ENCODE peak calls at places on chromosomes 5 and 9, in nine cellular contexts. One of them, this sample, is unnamed.

GRCh38 chr9:97041898-97042297 is 3.0 kb upstream of the CTSV start:
- DNase-seq in endothelial cell of umbilical vein: no peak
- DNase-seq in adrenal gland: no peak
- DNase-seq in heart left ventricle: no peak
- DNase-seq in HepG2: no peak
- DNase-seq in testis: no peak
- DNase-seq in HCT116: no peak
- DNase-seq in stomach: no peak
- DNase-seq in uterus: no peak
- DNase-seq in this sample: no peak

GRCh38 chr9:134187110-134187531 is 22.8 kb upstream of the RNU6ATAC start:
- DNase-seq in uterus: no peak
- DNase-seq in HepG2: no peak
- DNase-seq in HCT116: no peak
- DNase-seq in adrenal gland: peak; percentile 47
- DNase-seq in stomach: no peak
- DNase-seq in endothelial cell of umbilical vein: no peak
- DNase-seq in testis: no peak
- DNase-seq in heart left ventricle: peak; percentile 24
- DNase-seq in this sample: peak; percentile 11

GRCh38 chr5:61089351-61089750 is 72.9 kb downstream of the SMIM15 start:
- DNase-seq in heart left ventricle: no peak
- DNase-seq in uterus: no peak
- DNase-seq in adrenal gland: no peak
- DNase-seq in endothelial cell of umbilical vein: no peak
- DNase-seq in HepG2: no peak
- DNase-seq in HCT116: no peak
- DNase-seq in stomach: no peak
- DNase-seq in testis: no peak
- DNase-seq in this sample: no peak

GRCh38 chr9:135088979-135089847 is 1.7 kb downstream of the OLFM1 start:
- DNase-seq in uterus: no peak
- DNase-seq in heart left ventricle: no peak
- DNase-seq in endothelial cell of umbilical vein: no peak
- DNase-seq in HepG2: no peak
- DNase-seq in testis: no peak
- DNase-seq in stomach: no peak
- DNase-seq in adrenal gland: no peak
- DNase-seq in HCT116: no peak
- DNase-seq in this sample: no peak

GRCh38 chr9:117720555-117720954 is 16.4 kb downstream of the TLR4 start:
- DNase-seq in HepG2: no peak
- DNase-seq in heart left ventricle: peak; percentile 59
- DNase-seq in stomach: no peak
- DNase-seq in endothelial cell of umbilical vein: no peak
- DNase-seq in HCT116: no peak
- DNase-seq in adrenal gland: peak; percentile 86
- DNase-seq in testis: no peak
- DNase-seq in uterus: no peak
- DNase-seq in this sample: peak; percentile 38

GRCh38 chr9:116008278-116008677 is 145.3 kb upstream of the PAPPA start:
- DNase-seq in HCT116: peak; percentile 70
- DNase-seq in HepG2: no peak
- DNase-seq in adrenal gland: no peak
- DNase-seq in endothelial cell of umbilical vein: no peak
- DNase-seq in uterus: no peak
- DNase-seq in stomach: no peak
- DNase-seq in heart left ventricle: no peak
- DNase-seq in testis: no peak
- DNase-seq in this sample: no peak

GRCh38 chr5:180332051-180332517 is 21.1 kb downstream of the GFPT2 start:
- DNase-seq in uterus: no peak
- DNase-seq in stomach: no peak
- DNase-seq in HepG2: no peak
- DNase-seq in testis: no peak
- DNase-seq in endothelial cell of umbilical vein: no peak
- DNase-seq in heart left ventricle: peak; percentile 26
- DNase-seq in adrenal gland: no peak
- DNase-seq in HCT116: no peak
- DNase-seq in this sample: no peak

GRCh38 chr9:106878081-106878837 is 15.3 kb downstream of the ZNF462 start:
- DNase-seq in HCT116: no peak
- DNase-seq in heart left ventricle: no peak
- DNase-seq in stomach: no peak
- DNase-seq in adrenal gland: no peak
- DNase-seq in endothelial cell of umbilical vein: no peak
- DNase-seq in testis: no peak
- DNase-seq in HepG2: no peak
- DNase-seq in uterus: no peak
- DNase-seq in this sample: no peak

GRCh38 chr9:104861406-104861805 is 66.5 kb downstream of the ABCA1 start:
- DNase-seq in stomach: no peak
- DNase-seq in adrenal gland: no peak
- DNase-seq in HCT116: no peak
- DNase-seq in testis: no peak
- DNase-seq in HepG2: no peak
- DNase-seq in uterus: no peak
- DNase-seq in endothelial cell of umbilical vein: no peak
- DNase-seq in heart left ventricle: no peak
- DNase-seq in this sample: no peak

GRCh38 chr9:129697111-129697955 is 31.9 kb downstream of the PRRX2 start:
- DNase-seq in uterus: peak; percentile 45
- DNase-seq in adrenal gland: peak; percentile 52
- DNase-seq in endothelial cell of umbilical vein: no peak
- DNase-seq in HCT116: no peak
- DNase-seq in testis: peak; percentile 41
- DNase-seq in stomach: no peak
- DNase-seq in heart left ventricle: peak; percentile 73
- DNase-seq in HepG2: no peak
- DNase-seq in this sample: peak; percentile 19

GRCh38 chr9:132806306-132806705 is 71.8 kb downstream of the AK8 start:
- DNase-seq in HCT116: no peak
- DNase-seq in stomach: no peak
- DNase-seq in HepG2: no peak
- DNase-seq in heart left ventricle: no peak
- DNase-seq in endothelial cell of umbilical vein: no peak
- DNase-seq in uterus: no peak
- DNase-seq in testis: no peak
- DNase-seq in adrenal gland: no peak
- DNase-seq in this sample: no peak

GRCh38 chr5:127396490-127397155 is 106.0 kb downstream of the MEGF10 start:
- DNase-seq in uterus: no peak
- DNase-seq in endothelial cell of umbilical vein: no peak
- DNase-seq in HepG2: no peak
- DNase-seq in heart left ventricle: no peak
- DNase-seq in testis: peak; percentile 41
- DNase-seq in HCT116: no peak
- DNase-seq in adrenal gland: no peak
- DNase-seq in stomach: no peak
- DNase-seq in this sample: no peak

GRCh38 chr9:136353088-136353487 is 10.5 kb downstream of the DNLZ start:
- DNase-seq in heart left ventricle: no peak
- DNase-seq in stomach: no peak
- DNase-seq in testis: no peak
- DNase-seq in endothelial cell of umbilical vein: no peak
- DNase-seq in HCT116: no peak
- DNase-seq in HepG2: no peak
- DNase-seq in uterus: no peak
- DNase-seq in adrenal gland: no peak
- DNase-seq in this sample: no peak

GRCh38 chr9:136352682-136353081 is 10.9 kb downstream of the DNLZ start:
- DNase-seq in endothelial cell of umbilical vein: no peak
- DNase-seq in heart left ventricle: no peak
- DNase-seq in HepG2: no peak
- DNase-seq in uterus: peak; percentile 54
- DNase-seq in stomach: no peak
- DNase-seq in testis: peak; percentile 54
- DNase-seq in HCT116: no peak
- DNase-seq in adrenal gland: no peak
- DNase-seq in this sample: no peak

GRCh38 chr9:136355616-136356557 is 7.7 kb downstream of the DNLZ start:
- DNase-seq in heart left ventricle: no peak
- DNase-seq in endothelial cell of umbilical vein: no peak
- DNase-seq in HCT116: no peak
- DNase-seq in stomach: no peak
- DNase-seq in testis: no peak
- DNase-seq in adrenal gland: no peak
- DNase-seq in HepG2: no peak
- DNase-seq in uterus: no peak
- DNase-seq in this sample: no peak

GRCh38 chr9:136353757-136354488 is 9.6 kb downstream of the DNLZ start:
- DNase-seq in HCT116: no peak
- DNase-seq in endothelial cell of umbilical vein: no peak
- DNase-seq in testis: peak; percentile 48
- DNase-seq in stomach: no peak
- DNase-seq in uterus: peak; percentile 63
- DNase-seq in HepG2: no peak
- DNase-seq in heart left ventricle: no peak
- DNase-seq in adrenal gland: no peak
- DNase-seq in this sample: no peak

DNA sequence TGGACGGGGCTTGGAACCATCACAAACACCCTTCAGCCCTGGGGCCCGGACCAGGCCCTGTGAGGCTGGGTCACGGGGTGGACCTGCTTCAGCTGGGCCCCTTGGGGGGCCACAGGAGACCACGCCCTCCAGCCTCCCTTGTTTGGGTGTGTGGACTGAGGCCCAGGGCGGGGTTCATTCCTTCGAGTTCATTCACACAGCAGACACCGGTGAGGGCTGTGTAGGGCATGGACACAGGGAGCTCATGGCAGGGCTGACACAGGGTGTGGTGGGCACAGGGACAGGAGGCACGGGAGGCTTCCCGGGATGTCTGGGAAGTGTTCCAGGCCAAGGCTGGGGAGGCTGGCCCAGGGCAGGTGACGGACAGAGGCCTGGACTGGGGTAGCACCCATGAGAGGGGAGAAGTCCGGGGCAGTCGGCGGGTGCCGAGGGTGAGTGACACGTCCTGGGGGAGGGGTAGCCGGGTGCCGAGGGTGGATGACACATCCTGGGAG is 8.9 kb downstream of the DNLZ start:
- DNase-seq in HCT116: no peak
- DNase-seq in endothelial cell of umbilical vein: no peak
- DNase-seq in stomach: no peak
- DNase-seq in HepG2: no peak
- DNase-seq in adrenal gland: peak; percentile 75
- DNase-seq in heart left ventricle: peak; percentile 89
- DNase-seq in testis: peak; percentile 39
- DNase-seq in uterus: peak; percentile 61
- DNase-seq in this sample: no peak
- TF ChIP-seq CTCF in HCT116: no peak
- TF ChIP-seq CTCF in endothelial cell of umbilical vein: no peak
- TF ChIP-seq CTCF in stomach: no peak
- TF ChIP-seq CTCF in HepG2: no peak
- TF ChIP-seq CTCF in adrenal gland: no peak
- TF ChIP-seq CTCF in heart left ventricle: no peak
- TF ChIP-seq CTCF in testis: no peak
- TF ChIP-seq CTCF in uterus: no peak
- TF ChIP-seq CTCF in this sample: no peak

DNA sequence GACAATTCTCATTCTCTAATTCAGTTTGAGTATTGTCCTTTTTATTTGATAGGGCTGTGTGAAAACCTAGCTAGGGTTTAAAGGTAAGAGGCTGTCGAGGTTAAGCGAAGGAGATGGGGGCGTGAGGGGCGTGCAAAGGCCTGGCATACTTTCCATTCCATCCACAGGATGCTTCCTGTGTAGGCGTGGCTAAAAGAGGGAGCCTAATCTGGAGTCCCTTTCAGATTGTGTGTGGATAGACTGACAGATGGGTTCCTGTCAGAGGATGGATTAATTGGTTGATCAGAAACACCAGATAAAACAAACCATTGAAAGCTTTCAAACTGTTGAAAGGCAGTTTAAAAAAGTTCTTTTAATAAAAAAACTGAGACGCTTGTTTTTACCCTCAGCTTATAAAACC is 1.1 kb upstream of the ELL2 start:
- DNase-seq in adrenal gland: peak; percentile 57
- DNase-seq in uterus: no peak
- DNase-seq in heart left ventricle: no peak
- DNase-seq in HepG2: peak; percentile 77
- DNase-seq in HCT116: no peak
- DNase-seq in testis: no peak
- DNase-seq in endothelial cell of umbilical vein: no peak
- DNase-seq in stomach: no peak
- DNase-seq in this sample: no peak
- TF ChIP-seq POLR2A in adrenal gland: no peak
- TF ChIP-seq POLR2A in uterus: no peak
- TF ChIP-seq POLR2A in heart left ventricle: no peak
- TF ChIP-seq POLR2A in HepG2: no peak
- TF ChIP-seq POLR2A in HCT116: no peak
- TF ChIP-seq POLR2A in testis: no peak
- TF ChIP-seq POLR2A in endothelial cell of umbilical vein: no peak
- TF ChIP-seq POLR2A in stomach: no peak
- TF ChIP-seq POLR2A in this sample: no peak

GRCh38 chr9:89342213-89342612 is 23.9 kb downstream of the SECISBP2 start:
- DNase-seq in uterus: no peak
- DNase-seq in stomach: no peak
- DNase-seq in HepG2: no peak
- DNase-seq in adrenal gland: no peak
- DNase-seq in endothelial cell of umbilical vein: no peak
- DNase-seq in testis: no peak
- DNase-seq in heart left ventricle: no peak
- DNase-seq in HCT116: no peak
- DNase-seq in this sample: no peak
- H3K36me3 ChIP-seq in uterus: no peaks in the 10 kb centered on the region
- H3K36me3 ChIP-seq in stomach: peaks cover 100% of the 10 kb centered on the region
- H3K36me3 ChIP-seq in HepG2: peaks cover 10% of the 10 kb centered on the region
- H3K36me3 ChIP-seq in adrenal gland: no peaks in the 10 kb centered on the region
- H3K36me3 ChIP-seq in endothelial cell of umbilical vein: peaks cover 17% of the 10 kb centered on the region
- H3K36me3 ChIP-seq in testis: no peaks in the 10 kb centered on the region
- H3K36me3 ChIP-seq in heart left ventricle: peaks cover 100% of the 10 kb centered on the region
- H3K36me3 ChIP-seq in HCT116: peaks cover 23% of the 10 kb centered on the region
- H3K36me3 ChIP-seq in this sample: peaks cover 39% of the 10 kb centered on the region

GRCh38 chr9:111980398-111980797 is 83.8 kb downstream of the UGCG start:
- DNase-seq in HepG2: no peak
- DNase-seq in testis: no peak
- DNase-seq in adrenal gland: peak; percentile 9
- DNase-seq in heart left ventricle: no peak
- DNase-seq in HCT116: no peak
- DNase-seq in stomach: no peak
- DNase-seq in uterus: no peak
- DNase-seq in endothelial cell of umbilical vein: no peak
- DNase-seq in this sample: no peak

GRCh38 chr9:111974092-111974681 is 77.6 kb downstream of the UGCG start:
- DNase-seq in adrenal gland: peak; percentile 74
- DNase-seq in uterus: no peak
- DNase-seq in endothelial cell of umbilical vein: peak; percentile 48
- DNase-seq in stomach: peak; percentile 44
- DNase-seq in HCT116: no peak
- DNase-seq in HepG2: no peak
- DNase-seq in testis: peak; percentile 26
- DNase-seq in heart left ventricle: no peak
- DNase-seq in this sample: no peak

GRCh38 chr9:111979561-111979960 is 82.9 kb downstream of the UGCG start:
- DNase-seq in HepG2: no peak
- DNase-seq in adrenal gland: peak; percentile 30
- DNase-seq in uterus: no peak
- DNase-seq in heart left ventricle: no peak
- DNase-seq in HCT116: no peak
- DNase-seq in endothelial cell of umbilical vein: no peak
- DNase-seq in stomach: no peak
- DNase-seq in testis: no peak
- DNase-seq in this sample: no peak

GRCh38 chr9:111978616-111979015 is 82.0 kb downstream of the UGCG start:
- DNase-seq in heart left ventricle: no peak
- DNase-seq in testis: no peak
- DNase-seq in stomach: no peak
- DNase-seq in adrenal gland: no peak
- DNase-seq in HepG2: no peak
- DNase-seq in HCT116: no peak
- DNase-seq in uterus: no peak
- DNase-seq in endothelial cell of umbilical vein: no peak
- DNase-seq in this sample: no peak

GRCh38 chr9:111975709-111976108 is 79.1 kb downstream of the UGCG start:
- DNase-seq in HepG2: peak; percentile 38
- DNase-seq in endothelial cell of umbilical vein: no peak
- DNase-seq in stomach: peak; percentile 82
- DNase-seq in uterus: no peak
- DNase-seq in HCT116: peak; percentile 32
- DNase-seq in adrenal gland: peak; percentile 70
- DNase-seq in heart left ventricle: peak; percentile 46
- DNase-seq in testis: peak; percentile 60
- DNase-seq in this sample: no peak
- TF ChIP-seq CTCF in HepG2: peak; percentile 77
- TF ChIP-seq CTCF in endothelial cell of umbilical vein: no peak
- TF ChIP-seq CTCF in stomach: no peak
- TF ChIP-seq CTCF in uterus: no peak
- TF ChIP-seq CTCF in HCT116: peak; percentile 9
- TF ChIP-seq CTCF in adrenal gland: no peak
- TF ChIP-seq CTCF in heart left ventricle: no peak
- TF ChIP-seq CTCF in testis: no peak
- TF ChIP-seq CTCF in this sample: no peak

This sample was measured in tibial nerve.